ENCODE peak calls at places on chromosomes 5 and 9, in seven cellular contexts. P is HCT116, O is HepG2, J is SK-N-SH, B is GM12878, H is H1, E is K562. W is an unnamed sample.

GRCh38 chr9:19127881-19128719 is 808 bp upstream of the PLIN2 start:
- DNase-seq in P (no peak), O (no peak), J (peak), B (no peak), H (no peak), E (no peak), W (no peak)

GRCh38 chr5:179217356-179217755 is 127.9 kb downstream of the ADAMTS2 start:
- DNase-seq in P (no peak), O (no peak), J (no peak), B (no peak), H (no peak), E (no peak), W (no peak)

GRCh38 chr9:19252174-19252884 is 21.8 kb downstream of the DENND4C start:
- DNase-seq in P (no peak), O (no peak), J (no peak), B (no peak), H (no peak), E (no peak), W (no peak)

GRCh38 chr9:26234865-26235264 is 556.6 kb upstream of the TUSC1 start:
- DNase-seq in P (no peak), O (no peak), J (no peak), B (no peak), H (no peak), E (no peak), W (no peak)

GRCh38 chr5:38719916-38720315 is 125.9 kb upstream of the OSMR start:
- DNase-seq in P (no peak), O (no peak), J (no peak), B (no peak), H (no peak), E (no peak), W (no peak)

GRCh38 chr5:86997501-86997900 is 270.2 kb upstream of the RASA1 start:
- DNase-seq in P (no peak), O (no peak), J (no peak), B (no peak), H (no peak), E (no peak), W (no peak)

GRCh38 chr5:126030698-126031097 is 392.5 kb upstream of the GRAMD2B start:
- DNase-seq in P (no peak), O (no peak), J (no peak), B (no peak), H (no peak), E (no peak), W (no peak)

GRCh38 chr9:6567140-6567591 is 78.4 kb downstream of the GLDC start:
- DNase-seq in P (peak), O (no peak), J (no peak), B (no peak), H (peak), E (no peak), W (peak)

GRCh38 chr5:77374686-77375085 is 117.4 kb downstream of the WDR41 start:
- DNase-seq in P (no peak), O (no peak), J (no peak), B (no peak), H (no peak), E (no peak), W (no peak)

GRCh38 chr5:4099401-4099800 is 503.8 kb downstream of the IRX1 start:
- DNase-seq in P (no peak), O (no peak), J (no peak), B (no peak), H (no peak), E (no peak), W (no peak)

GRCh38 chr9:94768766-94769165 is 42.3 kb downstream of the AOPEP start:
- DNase-seq in P (no peak), O (no peak), J (no peak), B (no peak), H (no peak), E (no peak), W (no peak)

GRCh38 chr5:141510160-141510559 is 21.3 kb downstream of the PCDHGC5 start:
- DNase-seq in P (no peak), O (no peak), J (no peak), B (no peak), H (no peak), E (no peak), W (no peak)

GRCh38 chr5:141508808-141509611 is 20.1 kb downstream of the PCDHGC5 start:
- DNase-seq in P (no peak), O (peak), J (peak), B (no peak), H (no peak), E (no peak), W (no peak)

GRCh38 chr5:141506381-141507155 is 17.7 kb downstream of the PCDHGC5 start:
- DNase-seq in P (no peak), O (no peak), J (no peak), B (no peak), H (no peak), E (no peak), W (no peak)

GRCh38 chr5:141507387-141508091 is 18.7 kb downstream of the PCDHGC5 start:
- DNase-seq in P (no peak), O (no peak), J (peak), B (no peak), H (no peak), E (no peak), W (no peak)

GRCh38 chr5:141508440-141508807 is 19.5 kb downstream of the PCDHGC5 start:
- DNase-seq in P (no peak), O (no peak), J (no peak), B (no peak), H (no peak), E (no peak), W (no peak)
- TF ChIP-seq JUND in P (no peak), O (no peak), J (no peak), B (no peak), H (no peak), E (no peak), W (no peak)

DNA sequence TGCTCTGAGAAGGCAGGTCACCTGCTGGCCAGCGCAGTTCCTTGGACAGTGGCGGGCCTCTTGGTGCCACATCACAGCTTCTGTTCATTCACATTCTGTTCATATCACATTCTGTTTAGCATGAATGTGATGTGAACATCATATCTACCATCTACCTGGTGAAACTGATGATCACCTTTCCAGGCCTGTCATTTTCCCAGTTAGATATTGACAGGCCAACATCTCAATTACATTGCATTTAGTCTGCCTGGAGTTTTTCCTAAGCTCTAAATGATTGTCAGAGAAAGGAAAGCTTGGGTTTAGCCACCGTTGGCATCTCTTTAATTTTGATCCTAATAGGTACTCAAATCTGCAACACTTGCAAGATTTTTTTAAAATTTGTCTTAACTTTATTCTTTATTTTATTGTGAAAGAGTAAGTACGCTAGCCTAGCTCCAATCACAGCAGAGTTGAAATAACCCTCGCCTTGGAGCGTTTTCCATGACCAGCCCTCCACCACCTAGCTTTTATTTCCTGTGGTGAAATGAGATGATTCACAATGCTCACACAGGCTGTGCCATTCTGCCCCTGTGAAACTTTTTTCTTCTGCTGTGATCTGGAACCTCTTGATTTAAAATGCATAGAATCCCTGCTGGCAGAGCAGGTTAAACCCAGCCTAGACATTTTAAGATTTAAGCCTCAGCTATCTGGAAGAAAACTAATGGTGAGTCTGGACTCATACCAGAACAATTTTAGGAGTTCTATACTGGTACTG is 225.0 kb downstream of the ESM1 start:
- DNase-seq in P (no peak), O (no peak), J (no peak), B (no peak), H (no peak), E (no peak), W (no peak)
- TF ChIP-seq JUND in P (no peak), O (no peak), J (no peak), B (no peak), H (no peak), E (no peak), W (no peak)

DNA sequence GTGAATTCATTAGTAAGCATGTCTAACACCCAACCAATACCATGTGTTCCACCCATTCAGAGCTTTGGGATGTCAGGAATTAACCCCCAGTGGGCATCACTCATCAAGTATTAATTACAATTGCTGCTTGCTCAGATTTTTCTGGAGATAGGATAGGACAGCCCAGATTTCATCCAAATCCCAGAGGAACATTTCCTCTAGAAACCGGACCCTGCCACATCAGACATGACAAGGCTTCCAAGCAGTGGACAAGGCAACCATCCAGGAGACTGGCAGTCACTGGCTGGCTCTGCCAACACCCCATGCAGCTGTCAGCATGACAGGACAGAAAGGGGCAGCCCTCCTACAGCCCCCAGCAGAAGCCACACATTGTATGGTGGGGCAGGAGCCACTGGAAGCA is 294.9 kb upstream of the SLC30A5 start:
- DNase-seq in P (no peak), O (no peak), J (no peak), B (no peak), H (no peak), E (no peak), W (no peak)
- TF ChIP-seq JUND in P (no peak), O (no peak), J (no peak), B (no peak), H (no peak), E (no peak), W (no peak)

GRCh38 chr5:10471672-10472071 is 30.0 kb downstream of the ROPN1L start:
- DNase-seq in P (no peak), O (no peak), J (no peak), B (no peak), H (no peak), E (no peak), W (no peak)
- TF ChIP-seq JUND in P (no peak), O (no peak), J (no peak), B (no peak), H (no peak), E (no peak), W (no peak)

GRCh38 chr5:53877243-53877642 is 316.8 kb downstream of the NDUFS4 start:
- DNase-seq in P (no peak), O (no peak), J (no peak), B (no peak), H (no peak), E (no peak), W (no peak)

GRCh38 chr5:53878015-53878414 is 317.6 kb downstream of the NDUFS4 start:
- DNase-seq in P (no peak), O (no peak), J (no peak), B (no peak), H (no peak), E (no peak), W (no peak)

GRCh38 chr5:53871772-53872171 is 311.3 kb downstream of the NDUFS4 start:
- DNase-seq in P (no peak), O (no peak), J (no peak), B (no peak), H (no peak), E (no peak), W (no peak)

GRCh38 chr5:53871050-53871449 is 310.6 kb downstream of the NDUFS4 start:
- DNase-seq in P (peak), O (no peak), J (no peak), B (no peak), H (no peak), E (no peak), W (no peak)

DNA sequence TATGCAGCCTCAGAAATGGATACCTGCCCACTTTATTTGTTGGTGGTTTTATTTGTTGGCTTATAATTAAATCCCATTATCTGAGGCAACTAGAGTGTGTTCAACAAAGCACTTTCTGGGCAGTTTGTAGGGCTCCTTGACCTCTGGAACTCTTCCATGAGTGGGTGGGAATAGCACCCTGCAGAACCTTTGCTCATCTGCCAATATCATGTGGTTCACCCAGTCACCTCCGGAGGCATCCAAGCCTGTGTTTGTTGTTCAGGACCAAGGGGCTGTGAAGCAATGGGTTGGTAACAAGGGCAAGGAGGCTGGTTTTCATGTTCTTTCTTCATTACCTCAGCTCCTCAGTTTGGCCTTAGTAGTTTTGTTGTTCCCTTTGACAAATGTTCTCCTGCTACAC is 314.0 kb downstream of the NDUFS4 start:
- DNase-seq in P (no peak), O (no peak), J (peak), B (no peak), H (no peak), E (no peak), W (peak)
- TF ChIP-seq JUND in P (no peak), O (no peak), J (no peak), B (no peak), H (no peak), E (no peak), W (no peak)

GRCh38 chr5:144141581-144141980 is 28.9 kb downstream of the YIPF5 start:
- DNase-seq in P (no peak), O (no peak), J (no peak), B (no peak), H (no peak), E (no peak), W (no peak)

GRCh38 chr5:144142826-144143167 is 27.7 kb downstream of the YIPF5 start:
- DNase-seq in P (no peak), O (no peak), J (no peak), B (no peak), H (no peak), E (no peak), W (no peak)

GRCh38 chr5:144139586-144139985 is 30.9 kb downstream of the YIPF5 start:
- DNase-seq in P (no peak), O (no peak), J (no peak), B (no peak), H (no peak), E (no peak), W (no peak)

GRCh38 chr5:144143625-144144024 is 26.8 kb downstream of the YIPF5 start:
- DNase-seq in P (no peak), O (no peak), J (no peak), B (no peak), H (no peak), E (no peak), W (no peak)

GRCh38 chr5:144142030-144142825 is 28.2 kb downstream of the YIPF5 start:
- DNase-seq in P (peak), O (peak), J (peak), B (peak), H (no peak), E (no peak), W (peak)
- TF ChIP-seq JUND in P (no peak), O (no peak), J (no peak), B (no peak), H (peak), E (no peak), W (no peak)

DNA sequence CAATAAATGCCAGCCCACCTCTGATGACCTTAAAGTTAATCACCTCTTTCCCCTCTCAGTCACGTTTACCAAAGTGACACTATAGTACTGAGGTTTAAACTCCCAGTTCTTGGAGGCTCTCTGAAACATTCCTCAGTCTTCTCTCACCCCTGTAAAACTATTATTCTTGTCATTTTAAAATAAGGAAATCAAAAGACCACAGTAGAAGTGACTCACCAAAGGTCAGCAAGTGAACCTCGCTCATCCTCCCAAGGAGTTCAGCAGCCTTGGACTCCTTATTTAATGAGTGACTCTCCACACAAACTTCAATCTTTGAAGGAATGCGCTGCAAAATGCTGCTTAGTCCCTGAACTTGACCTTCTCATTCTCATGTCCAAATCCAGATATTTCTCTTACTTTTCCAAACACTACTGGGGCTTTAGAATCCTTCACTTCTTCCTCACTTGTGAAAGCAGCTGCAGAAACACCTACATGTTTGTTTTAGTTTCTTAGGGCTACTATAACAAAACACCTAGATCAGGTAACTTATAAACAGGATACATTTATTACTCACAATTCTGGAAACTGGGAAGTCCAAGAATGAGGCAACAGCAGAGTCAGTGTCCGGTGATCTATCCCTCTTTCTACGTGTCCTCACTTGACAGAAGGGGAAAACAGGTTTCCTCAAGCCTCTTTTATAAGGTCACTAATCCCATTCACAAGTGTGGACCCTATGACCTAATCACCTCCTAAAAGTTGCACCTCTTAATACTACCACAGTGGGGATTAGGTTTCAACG is 103.9 kb downstream of the PIK3R1 start:
- DNase-seq in P (no peak), O (no peak), J (no peak), B (no peak), H (no peak), E (no peak), W (no peak)
- TF ChIP-seq JUND in P (no peak), O (no peak), J (no peak), B (no peak), H (no peak), E (peak), W (no peak)

GRCh38 chr5:157575096-157575872 is at the start of gene ADAM19:
- DNase-seq in P (no peak), O (no peak), J (peak), B (no peak), H (peak), E (peak), W (no peak)
- TF ChIP-seq JUND in P (no peak), O (no peak), J (no peak), B (no peak), H (no peak), E (no peak), W (no peak)

GRCh38 chr5:117249086-117249815 is 674.6 kb upstream of the SEMA6A start:
- DNase-seq in P (no peak), O (no peak), J (no peak), B (no peak), H (no peak), E (no peak), W (no peak)

GRCh38 chr5:117242028-117242427 is 667.4 kb upstream of the SEMA6A start:
- DNase-seq in P (no peak), O (no peak), J (no peak), B (no peak), H (no peak), E (no peak), W (no peak)

GRCh38 chr5:117246386-117246785 is 671.8 kb upstream of the SEMA6A start:
- DNase-seq in P (no peak), O (no peak), J (no peak), B (no peak), H (no peak), E (no peak), W (no peak)

DNA sequence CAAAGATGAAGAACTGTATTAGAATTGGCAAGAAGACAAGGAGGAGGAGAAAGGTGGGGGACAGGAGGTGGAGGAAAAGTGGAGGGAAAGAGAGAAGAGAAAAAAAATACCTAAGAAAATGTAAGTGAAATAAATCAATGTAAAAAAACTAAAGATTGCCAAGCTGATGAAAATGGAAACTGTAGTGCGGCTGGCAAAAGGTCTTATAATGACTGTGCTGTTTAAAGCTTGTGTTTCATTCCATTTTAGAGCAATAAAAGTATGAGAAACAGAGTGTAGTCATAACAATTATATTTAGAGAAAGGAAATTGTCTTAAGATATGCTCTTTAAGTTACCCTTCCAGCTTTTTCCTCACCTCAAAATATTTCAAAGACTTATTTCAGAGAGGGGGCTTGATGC is 670.5 kb upstream of the SEMA6A start:
- DNase-seq in P (no peak), O (no peak), J (no peak), B (no peak), H (no peak), E (no peak), W (no peak)
- TF ChIP-seq JUND in P (no peak), O (no peak), J (no peak), B (no peak), H (no peak), E (no peak), W (no peak)

W was measured in T47D.